ENCODE peak calls at places on chromosomes 5 and 9, in five cellular contexts. J is psoas muscle, L is body of pancreas, A is IMR-90, O is mucosa of descending colon. R is an unnamed sample.

GRCh38 chr9:108439967-108440366 is 415.8 kb downstream of the ACTL7B start:
- DNase-seq in J (no peak), L (no peak), O (no peak), A (peak; percentile 76), R (no peak)

GRCh38 chr9:84542554-84542953 is 127.0 kb upstream of the NTRK2 start:
- DNase-seq in L (no peak), O (no peak), J (no peak), A (no peak), R (no peak)

GRCh38 chr5:113612060-113612496 is 98.6 kb downstream of the YTHDC2 start:
- DNase-seq in L (no peak), A (peak; percentile 51), O (no peak), J (no peak), R (no peak)

GRCh38 chr9:757246-757881 is 84.1 kb upstream of the DMRT1 start:
- DNase-seq in L (no peak), A (peak; percentile 67), J (no peak), O (no peak), R (peak; percentile 59)

GRCh38 chr9:91197232-91198181 is 164.2 kb downstream of the AUH start:
- DNase-seq in J (peak; percentile 77), L (peak; percentile 86), O (no peak), A (peak; percentile 98), R (peak; percentile 34)

GRCh38 chr5:103708601-103709000 is 146.0 kb upstream of the NUDT12 start:
- DNase-seq in L (no peak), J (no peak), A (no peak), O (no peak), R (no peak)

GRCh38 chr5:173933901-173934300 is 45.8 kb downstream of the CPEB4 start:
- DNase-seq in J (no peak), L (no peak), O (no peak), A (no peak), R (no peak)

GRCh38 chr9:134413890-134414731 is 87.9 kb downstream of the RXRA start:
- DNase-seq in A (peak; percentile 89), L (no peak), J (peak; percentile 94), O (no peak), R (no peak)

GRCh38 chr9:76292246-76292645 is 102.0 kb downstream of the RFK start:
- DNase-seq in J (no peak), L (no peak), A (peak; percentile 14), O (no peak), R (no peak)

GRCh38 chr9:126700903-126701819 is 87.4 kb downstream of the LMX1B start:
- DNase-seq in O (peak; percentile 10), J (no peak), A (no peak), L (peak; percentile 2), R (no peak)

GRCh38 chr5:147750065-147750464 is 32.5 kb downstream of the JAKMIP2 start:
- DNase-seq in A (no peak), O (no peak), J (no peak), L (no peak), R (peak; percentile 60)

GRCh38 chr5:5497132-5497748 is 74.8 kb downstream of the ICE1 start:
- DNase-seq in L (peak; percentile 22), A (peak; percentile 57), O (peak; percentile 37), J (peak; percentile 58), R (peak; percentile 4)

GRCh38 chr9:34403554-34404380 is 27.1 kb upstream of the MYORG start:
- DNase-seq in J (peak; percentile 78), O (peak; percentile 75), A (peak; percentile 68), L (peak; percentile 75), R (peak; percentile 61)

GRCh38 chr9:117224676-117225075 is 190.2 kb downstream of the ASTN2 start:
- DNase-seq in A (no peak), O (no peak), J (no peak), L (no peak), R (peak; percentile 94)

GRCh38 chr5:34667705-34668104 is 11.6 kb downstream of the RAI14 start:
- DNase-seq in A (no peak), L (no peak), J (no peak), O (no peak), R (no peak)

GRCh38 chr9:33233659-33234335 is 6.2 kb upstream of the SPINK4 start:
- DNase-seq in L (peak; percentile 83), J (no peak), O (peak; percentile 91), A (peak; percentile 99), R (peak; percentile 19)

GRCh38 chr5:11048760-11049159 is 287.7 kb upstream of the DAP start:
- DNase-seq in L (no peak), A (no peak), J (no peak), O (no peak), R (peak; percentile 5)

GRCh38 chr5:1017056-1017455 is 8.5 kb downstream of the NKD2 start:
- DNase-seq in O (no peak), L (no peak), A (no peak), J (peak; percentile 39), R (no peak)

GRCh38 chr9:29203216-29203930 is 1630.1 kb upstream of the C9orf72 start:
- DNase-seq in A (no peak), J (no peak), O (no peak), L (no peak), R (no peak)

GRCh38 chr9:93263334-93264229 is 79.6 kb downstream of the WNK2 start:
- DNase-seq in O (peak; percentile 18), A (no peak), J (peak; percentile 47), L (no peak), R (no peak)

GRCh38 chr5:160467555-160468418 is 46.1 kb downstream of the PTTG1 start:
- DNase-seq in A (peak; percentile 87), L (peak; percentile 69), O (peak; percentile 84), J (peak; percentile 74), R (peak; percentile 50)

GRCh38 chr9:90365646-90366045 is 277.0 kb downstream of the DIRAS2 start:
- DNase-seq in O (no peak), A (no peak), L (no peak), J (no peak), R (no peak)

GRCh38 chr9:110626109-110626829 is 42.3 kb upstream of the MUSK start:
- DNase-seq in J (no peak), O (no peak), L (no peak), A (peak; percentile 98), R (no peak)

GRCh38 chr5:96652769-96653455 is 9.3 kb upstream of the CAST start:
- DNase-seq in L (no peak), A (peak; percentile 30), O (no peak), J (no peak), R (peak; percentile 35)

GRCh38 chr5:175724314-175724713 is 66.4 kb downstream of the HRH2 start:
- DNase-seq in O (no peak), J (no peak), A (no peak), L (no peak), R (no peak)

GRCh38 chr5:137282216-137282615 is 216.9 kb downstream of the SPOCK1 start:
- DNase-seq in A (peak; percentile 15), L (no peak), O (no peak), J (no peak), R (no peak)

GRCh38 chr9:16625831-16626230 is 244.6 kb downstream of the BNC2 start:
- DNase-seq in A (peak; percentile 67), J (no peak), L (no peak), O (no peak), R (peak; percentile 46)

GRCh38 chr9:1173211-1173610 is 123.1 kb downstream of the DMRT2 start:
- DNase-seq in O (peak; percentile 55), J (no peak), A (no peak), L (peak; percentile 27), R (peak; percentile 79)

GRCh38 chr5:26622947-26623346 is 415.4 kb downstream of the CDH9 start:
- DNase-seq in L (no peak), A (no peak), O (no peak), J (no peak), R (no peak)

DNA sequence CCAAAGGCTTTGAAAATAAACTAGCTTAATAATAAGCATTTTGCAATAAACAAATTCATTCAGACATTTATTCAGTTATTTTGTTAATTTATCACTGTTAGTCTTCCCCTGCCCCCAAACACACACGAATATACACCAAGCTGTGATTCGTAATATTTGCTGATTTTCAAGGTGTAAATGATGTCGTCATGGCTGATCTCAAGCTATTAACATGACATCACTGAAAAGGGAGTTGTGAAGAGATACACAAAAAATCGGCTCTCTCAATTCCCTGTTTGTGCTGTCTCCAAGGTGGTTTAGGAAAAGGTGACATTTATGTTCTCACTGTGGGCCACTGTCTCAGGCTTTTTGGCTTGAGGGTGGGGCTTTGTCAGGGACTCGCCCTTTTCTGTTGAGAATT is 413.3 kb downstream of the CDH9 start:
- DNase-seq in J (no peak), A (no peak), O (no peak), L (no peak), R (no peak)
- H3K4me1 ChIP-seq in J (no peaks in the 10 kb centered on the region), A (no peaks in the 10 kb centered on the region), O (no peaks in the 10 kb centered on the region), L (no peaks in the 10 kb centered on the region), R (no peaks in the 10 kb centered on the region)

GRCh38 chr9:107389617-107390071 is 99.9 kb downstream of the KLF4 start:
- DNase-seq in O (no peak), L (peak; percentile 56), J (peak; percentile 78), A (peak; percentile 16), R (no peak)

GRCh38 chr9:107390319-107390718 is 99.2 kb downstream of the KLF4 start:
- DNase-seq in L (no peak), A (no peak), J (no peak), O (no peak), R (no peak)

GRCh38 chr9:107386396-107386795 is 103.2 kb downstream of the KLF4 start:
- DNase-seq in O (no peak), J (peak; percentile 66), L (peak; percentile 77), A (no peak), R (no peak)

GRCh38 chr9:107388890-107389289 is 100.7 kb downstream of the KLF4 start:
- DNase-seq in J (no peak), L (no peak), A (no peak), O (no peak), R (no peak)

DNA sequence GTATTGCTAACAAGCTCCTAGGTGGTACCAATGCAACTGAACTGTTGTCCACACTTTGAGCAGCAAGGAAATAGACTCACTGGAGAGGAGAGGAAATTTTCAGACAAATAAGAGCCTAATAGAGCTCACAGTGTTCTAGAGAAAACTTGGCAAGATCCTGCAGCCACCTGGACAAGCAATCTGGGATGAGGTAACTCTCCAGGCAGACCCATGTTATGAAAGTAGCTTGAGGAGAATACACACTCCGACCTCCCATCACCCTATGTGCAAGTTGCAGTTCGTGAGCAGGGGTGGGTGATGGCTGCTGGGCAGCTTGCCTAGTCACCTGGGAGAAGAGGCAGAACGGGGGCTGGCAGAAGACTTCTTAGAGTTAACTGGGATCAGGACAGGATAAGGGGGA is 102.2 kb downstream of the KLF4 start:
- DNase-seq in J (no peak), A (no peak), O (no peak), L (peak; percentile 59), R (no peak)
- H3K4me1 ChIP-seq in J (peaks cover 29% of the 10 kb centered on the region), A (no peaks in the 10 kb centered on the region), O (no peaks in the 10 kb centered on the region), L (peaks cover 47% of the 10 kb centered on the region), R (no peaks in the 10 kb centered on the region)

GRCh38 chr9:95085861-95086563 is 231.5 kb downstream of the FANCC start:
- DNase-seq in L (peak; percentile 55), O (no peak), A (no peak), J (peak; percentile 82), R (no peak)

GRCh38 chr9:95084254-95084934 is 233.1 kb downstream of the FANCC start:
- DNase-seq in J (peak; percentile 66), A (no peak), O (no peak), L (peak; percentile 22), R (no peak)

GRCh38 chr9:95083086-95083768 is 234.3 kb downstream of the FANCC start:
- DNase-seq in O (no peak), A (no peak), L (peak; percentile 11), J (no peak), R (no peak)

GRCh38 chr9:95086564-95086955 is 230.9 kb downstream of the FANCC start:
- DNase-seq in J (no peak), L (no peak), O (no peak), A (no peak), R (no peak)

GRCh38 chr9:95085036-95085770 is 232.3 kb downstream of the FANCC start:
- DNase-seq in O (no peak), A (no peak), J (peak; percentile 62), L (peak; percentile 31), R (peak; percentile 81)
- H3K4me1 ChIP-seq in O (peaks cover 10% of the 10 kb centered on the region), A (peaks cover 2% of the 10 kb centered on the region), J (peaks cover 74% of the 10 kb centered on the region), L (peaks cover 45% of the 10 kb centered on the region), R (peaks cover 41% of the 10 kb centered on the region)

GRCh38 chr9:137189297-137190295 is 1.1 kb downstream of the SSNA1 start:
- DNase-seq in A (no peak), L (peak; percentile 50), O (peak; percentile 43), J (no peak), R (no peak)
- H3K4me1 ChIP-seq in A (peaks cover 16% of the 10 kb centered on the region), L (peaks cover 83% of the 10 kb centered on the region), O (peaks cover 50% of the 10 kb centered on the region), J (peaks cover 51% of the 10 kb centered on the region), R (peaks cover 23% of the 10 kb centered on the region)